ENCODE peak calls at places on chromosomes 6 and 20, in ten cellular contexts. One of them, this sample, is unnamed.

GRCh38 chr20:21229163-21229562 is 74.0 kb upstream of the XRN2 start:
- DNase-seq in activated T-helper 1 cell treated with anti-CD3 and anti-CD28 coated beads, Interleukin-2, amount 50 U/mL, for 16 hours: no peak
- DNase-seq in stimulated activated CD4-positive, alpha-beta T cell treated with anti-CD3 and anti-CD28 coated beads, Interleukin-4, amount 100 ng/mL, for 24 hours: no peak
- DNase-seq in Kasumi-1: no peak
- DNase-seq in chondrocyte: no peak
- DNase-seq in IMR-90: peak
- DNase-seq in left ventricle myocardium inferior: no peak
- DNase-seq in cardiac fibroblast: no peak
- DNase-seq in A549: peak
- DNase-seq in activated T-cell treated with anti-CD3 and anti-CD28 coated beads for 24 hours: no peak
- DNase-seq in this sample: peak

GRCh38 chr6:19995575-19996257 is 158.5 kb downstream of the ID4 start:
- DNase-seq in stimulated activated CD4-positive, alpha-beta T cell treated with anti-CD3 and anti-CD28 coated beads, Interleukin-4, amount 100 ng/mL, for 24 hours: no peak
- DNase-seq in IMR-90: no peak
- DNase-seq in A549: no peak
- DNase-seq in cardiac fibroblast: no peak
- DNase-seq in activated T-cell treated with anti-CD3 and anti-CD28 coated beads for 24 hours: no peak
- DNase-seq in chondrocyte: no peak
- DNase-seq in activated T-helper 1 cell treated with anti-CD3 and anti-CD28 coated beads, Interleukin-2, amount 50 U/mL, for 16 hours: no peak
- DNase-seq in left ventricle myocardium inferior: no peak
- DNase-seq in Kasumi-1: no peak
- DNase-seq in this sample: no peak

GRCh38 chr6:25389501-25389900 is 110.3 kb downstream of the CARMIL1 start:
- DNase-seq in activated T-helper 1 cell treated with anti-CD3 and anti-CD28 coated beads, Interleukin-2, amount 50 U/mL, for 16 hours: no peak
- DNase-seq in IMR-90: no peak
- DNase-seq in chondrocyte: no peak
- DNase-seq in A549: no peak
- DNase-seq in cardiac fibroblast: peak
- DNase-seq in activated T-cell treated with anti-CD3 and anti-CD28 coated beads for 24 hours: no peak
- DNase-seq in left ventricle myocardium inferior: no peak
- DNase-seq in Kasumi-1: no peak
- DNase-seq in stimulated activated CD4-positive, alpha-beta T cell treated with anti-CD3 and anti-CD28 coated beads, Interleukin-4, amount 100 ng/mL, for 24 hours: no peak
- DNase-seq in this sample: peak

GRCh38 chr20:50163570-50164317 is 10.2 kb upstream of the PEDS1 start:
- DNase-seq in stimulated activated CD4-positive, alpha-beta T cell treated with anti-CD3 and anti-CD28 coated beads, Interleukin-4, amount 100 ng/mL, for 24 hours: no peak
- DNase-seq in cardiac fibroblast: peak
- DNase-seq in activated T-cell treated with anti-CD3 and anti-CD28 coated beads for 24 hours: no peak
- DNase-seq in A549: no peak
- DNase-seq in IMR-90: peak
- DNase-seq in activated T-helper 1 cell treated with anti-CD3 and anti-CD28 coated beads, Interleukin-2, amount 50 U/mL, for 16 hours: no peak
- DNase-seq in Kasumi-1: no peak
- DNase-seq in left ventricle myocardium inferior: peak
- DNase-seq in chondrocyte: no peak
- DNase-seq in this sample: peak

GRCh38 chr20:50467618-50468373 is 42.4 kb upstream of the PTPN1 start:
- DNase-seq in stimulated activated CD4-positive, alpha-beta T cell treated with anti-CD3 and anti-CD28 coated beads, Interleukin-4, amount 100 ng/mL, for 24 hours: peak
- DNase-seq in activated T-cell treated with anti-CD3 and anti-CD28 coated beads for 24 hours: peak
- DNase-seq in IMR-90: peak
- DNase-seq in left ventricle myocardium inferior: no peak
- DNase-seq in cardiac fibroblast: peak
- DNase-seq in chondrocyte: no peak
- DNase-seq in A549: peak
- DNase-seq in activated T-helper 1 cell treated with anti-CD3 and anti-CD28 coated beads, Interleukin-2, amount 50 U/mL, for 16 hours: no peak
- DNase-seq in Kasumi-1: peak
- DNase-seq in this sample: peak

GRCh38 chr6:166483556-166484250 is 101.0 kb upstream of the MPC1 start:
- DNase-seq in activated T-cell treated with anti-CD3 and anti-CD28 coated beads for 24 hours: no peak
- DNase-seq in left ventricle myocardium inferior: peak
- DNase-seq in activated T-helper 1 cell treated with anti-CD3 and anti-CD28 coated beads, Interleukin-2, amount 50 U/mL, for 16 hours: no peak
- DNase-seq in Kasumi-1: no peak
- DNase-seq in stimulated activated CD4-positive, alpha-beta T cell treated with anti-CD3 and anti-CD28 coated beads, Interleukin-4, amount 100 ng/mL, for 24 hours: no peak
- DNase-seq in A549: no peak
- DNase-seq in chondrocyte: no peak
- DNase-seq in cardiac fibroblast: no peak
- DNase-seq in IMR-90: no peak
- DNase-seq in this sample: no peak

GRCh38 chr6:7146079-7146828 is 38.5 kb downstream of the RREB1 start:
- DNase-seq in activated T-helper 1 cell treated with anti-CD3 and anti-CD28 coated beads, Interleukin-2, amount 50 U/mL, for 16 hours: no peak
- DNase-seq in IMR-90: peak
- DNase-seq in cardiac fibroblast: peak
- DNase-seq in activated T-cell treated with anti-CD3 and anti-CD28 coated beads for 24 hours: no peak
- DNase-seq in stimulated activated CD4-positive, alpha-beta T cell treated with anti-CD3 and anti-CD28 coated beads, Interleukin-4, amount 100 ng/mL, for 24 hours: no peak
- DNase-seq in left ventricle myocardium inferior: peak
- DNase-seq in chondrocyte: no peak
- DNase-seq in A549: no peak
- DNase-seq in Kasumi-1: peak
- DNase-seq in this sample: peak

GRCh38 chr6:156102129-156102528 is 646.5 kb upstream of the NOX3 start:
- DNase-seq in cardiac fibroblast: no peak
- DNase-seq in stimulated activated CD4-positive, alpha-beta T cell treated with anti-CD3 and anti-CD28 coated beads, Interleukin-4, amount 100 ng/mL, for 24 hours: no peak
- DNase-seq in left ventricle myocardium inferior: no peak
- DNase-seq in A549: peak
- DNase-seq in activated T-helper 1 cell treated with anti-CD3 and anti-CD28 coated beads, Interleukin-2, amount 50 U/mL, for 16 hours: no peak
- DNase-seq in Kasumi-1: peak
- DNase-seq in IMR-90: peak
- DNase-seq in chondrocyte: no peak
- DNase-seq in activated T-cell treated with anti-CD3 and anti-CD28 coated beads for 24 hours: no peak
- DNase-seq in this sample: no peak

GRCh38 chr20:10281911-10282310 is 63.3 kb downstream of the SNAP25 start:
- DNase-seq in cardiac fibroblast: no peak
- DNase-seq in Kasumi-1: no peak
- DNase-seq in A549: no peak
- DNase-seq in left ventricle myocardium inferior: no peak
- DNase-seq in activated T-helper 1 cell treated with anti-CD3 and anti-CD28 coated beads, Interleukin-2, amount 50 U/mL, for 16 hours: no peak
- DNase-seq in IMR-90: no peak
- DNase-seq in chondrocyte: no peak
- DNase-seq in stimulated activated CD4-positive, alpha-beta T cell treated with anti-CD3 and anti-CD28 coated beads, Interleukin-4, amount 100 ng/mL, for 24 hours: no peak
- DNase-seq in activated T-cell treated with anti-CD3 and anti-CD28 coated beads for 24 hours: no peak
- DNase-seq in this sample: no peak

GRCh38 chr20:49676581-49677291 is 36.9 kb downstream of the B4GALT5 start:
- DNase-seq in activated T-cell treated with anti-CD3 and anti-CD28 coated beads for 24 hours: no peak
- DNase-seq in chondrocyte: no peak
- DNase-seq in IMR-90: peak
- DNase-seq in stimulated activated CD4-positive, alpha-beta T cell treated with anti-CD3 and anti-CD28 coated beads, Interleukin-4, amount 100 ng/mL, for 24 hours: peak
- DNase-seq in activated T-helper 1 cell treated with anti-CD3 and anti-CD28 coated beads, Interleukin-2, amount 50 U/mL, for 16 hours: no peak
- DNase-seq in cardiac fibroblast: no peak
- DNase-seq in Kasumi-1: peak
- DNase-seq in A549: peak
- DNase-seq in left ventricle myocardium inferior: no peak
- DNase-seq in this sample: peak

GRCh38 chr6:151784441-151785214 is 22.9 kb upstream of the ESR1 start:
- DNase-seq in chondrocyte: no peak
- DNase-seq in activated T-cell treated with anti-CD3 and anti-CD28 coated beads for 24 hours: no peak
- DNase-seq in activated T-helper 1 cell treated with anti-CD3 and anti-CD28 coated beads, Interleukin-2, amount 50 U/mL, for 16 hours: no peak
- DNase-seq in left ventricle myocardium inferior: no peak
- DNase-seq in A549: no peak
- DNase-seq in IMR-90: no peak
- DNase-seq in stimulated activated CD4-positive, alpha-beta T cell treated with anti-CD3 and anti-CD28 coated beads, Interleukin-4, amount 100 ng/mL, for 24 hours: no peak
- DNase-seq in cardiac fibroblast: no peak
- DNase-seq in Kasumi-1: no peak
- DNase-seq in this sample: no peak

GRCh38 chr20:41476013-41476441 is 109.4 kb upstream of the EMILIN3 start:
- DNase-seq in IMR-90: peak
- DNase-seq in stimulated activated CD4-positive, alpha-beta T cell treated with anti-CD3 and anti-CD28 coated beads, Interleukin-4, amount 100 ng/mL, for 24 hours: no peak
- DNase-seq in chondrocyte: no peak
- DNase-seq in Kasumi-1: no peak
- DNase-seq in left ventricle myocardium inferior: no peak
- DNase-seq in A549: no peak
- DNase-seq in activated T-helper 1 cell treated with anti-CD3 and anti-CD28 coated beads, Interleukin-2, amount 50 U/mL, for 16 hours: no peak
- DNase-seq in activated T-cell treated with anti-CD3 and anti-CD28 coated beads for 24 hours: no peak
- DNase-seq in cardiac fibroblast: peak
- DNase-seq in this sample: peak

GRCh38 chr6:21188505-21189223 is 404.9 kb upstream of the SOX4 start:
- DNase-seq in chondrocyte: no peak
- DNase-seq in activated T-helper 1 cell treated with anti-CD3 and anti-CD28 coated beads, Interleukin-2, amount 50 U/mL, for 16 hours: no peak
- DNase-seq in cardiac fibroblast: no peak
- DNase-seq in Kasumi-1: no peak
- DNase-seq in stimulated activated CD4-positive, alpha-beta T cell treated with anti-CD3 and anti-CD28 coated beads, Interleukin-4, amount 100 ng/mL, for 24 hours: no peak
- DNase-seq in left ventricle myocardium inferior: no peak
- DNase-seq in IMR-90: no peak
- DNase-seq in activated T-cell treated with anti-CD3 and anti-CD28 coated beads for 24 hours: no peak
- DNase-seq in A549: no peak
- DNase-seq in this sample: no peak

GRCh38 chr6:147382945-147383554 is 125.4 kb upstream of the SAMD5 start:
- DNase-seq in chondrocyte: no peak
- DNase-seq in IMR-90: peak
- DNase-seq in Kasumi-1: peak
- DNase-seq in cardiac fibroblast: peak
- DNase-seq in activated T-helper 1 cell treated with anti-CD3 and anti-CD28 coated beads, Interleukin-2, amount 50 U/mL, for 16 hours: no peak
- DNase-seq in stimulated activated CD4-positive, alpha-beta T cell treated with anti-CD3 and anti-CD28 coated beads, Interleukin-4, amount 100 ng/mL, for 24 hours: no peak
- DNase-seq in left ventricle myocardium inferior: no peak
- DNase-seq in activated T-cell treated with anti-CD3 and anti-CD28 coated beads for 24 hours: no peak
- DNase-seq in A549: peak
- DNase-seq in this sample: peak

GRCh38 chr6:80520195-80520594 is 413.7 kb downstream of the BCKDHB start:
- DNase-seq in IMR-90: peak
- DNase-seq in left ventricle myocardium inferior: no peak
- DNase-seq in A549: no peak
- DNase-seq in chondrocyte: no peak
- DNase-seq in Kasumi-1: no peak
- DNase-seq in stimulated activated CD4-positive, alpha-beta T cell treated with anti-CD3 and anti-CD28 coated beads, Interleukin-4, amount 100 ng/mL, for 24 hours: no peak
- DNase-seq in activated T-cell treated with anti-CD3 and anti-CD28 coated beads for 24 hours: no peak
- DNase-seq in cardiac fibroblast: peak
- DNase-seq in activated T-helper 1 cell treated with anti-CD3 and anti-CD28 coated beads, Interleukin-2, amount 50 U/mL, for 16 hours: no peak
- DNase-seq in this sample: peak

GRCh38 chr6:169847773-169848380 is 96.5 kb downstream of the ERMARD start:
- DNase-seq in chondrocyte: no peak
- DNase-seq in cardiac fibroblast: no peak
- DNase-seq in activated T-helper 1 cell treated with anti-CD3 and anti-CD28 coated beads, Interleukin-2, amount 50 U/mL, for 16 hours: no peak
- DNase-seq in stimulated activated CD4-positive, alpha-beta T cell treated with anti-CD3 and anti-CD28 coated beads, Interleukin-4, amount 100 ng/mL, for 24 hours: no peak
- DNase-seq in A549: no peak
- DNase-seq in left ventricle myocardium inferior: no peak
- DNase-seq in Kasumi-1: no peak
- DNase-seq in IMR-90: no peak
- DNase-seq in activated T-cell treated with anti-CD3 and anti-CD28 coated beads for 24 hours: no peak
- DNase-seq in this sample: no peak

GRCh38 chr6:169622618-169623017 is 79.2 kb downstream of the WDR27 start:
- DNase-seq in IMR-90: peak
- DNase-seq in activated T-helper 1 cell treated with anti-CD3 and anti-CD28 coated beads, Interleukin-2, amount 50 U/mL, for 16 hours: no peak
- DNase-seq in cardiac fibroblast: peak
- DNase-seq in A549: no peak
- DNase-seq in chondrocyte: no peak
- DNase-seq in left ventricle myocardium inferior: no peak
- DNase-seq in Kasumi-1: no peak
- DNase-seq in stimulated activated CD4-positive, alpha-beta T cell treated with anti-CD3 and anti-CD28 coated beads, Interleukin-4, amount 100 ng/mL, for 24 hours: no peak
- DNase-seq in activated T-cell treated with anti-CD3 and anti-CD28 coated beads for 24 hours: no peak
- DNase-seq in this sample: no peak

This sample was measured in AG08395.